ENCODE peak calls at places on chromosomes 4 and X, in eight cellular contexts. One of them, this sample, is unnamed.

GRCh38 chrX:106897259-106897658 is 5.9 kb downstream of the RIPPLY1 start:
- DNase-seq in NAMALWA: no peak
- DNase-seq in PC-3: peak
- DNase-seq in glutamatergic neuron: no peak
- DNase-seq in natural killer cell: no peak
- DNase-seq in Caki2: peak
- DNase-seq in activated CD4-positive, alpha-beta T cell treated with anti-CD3 and anti-CD28 coated beads, Interleukin-2, amount 50 U/mL, for 4 hours: no peak
- DNase-seq in activated naive CD4-positive, alpha-beta T cell treated with Interleukin-2 at 50 U/mL for 16 hours: no peak
- DNase-seq in this sample: no peak

GRCh38 chr4:142353149-142353738 is 492.9 kb downstream of the INPP4B start:
- DNase-seq in activated naive CD4-positive, alpha-beta T cell treated with Interleukin-2 at 50 U/mL for 16 hours: no peak
- DNase-seq in PC-3: peak
- DNase-seq in natural killer cell: no peak
- DNase-seq in glutamatergic neuron: no peak
- DNase-seq in Caki2: peak
- DNase-seq in NAMALWA: peak
- DNase-seq in activated CD4-positive, alpha-beta T cell treated with anti-CD3 and anti-CD28 coated beads, Interleukin-2, amount 50 U/mL, for 4 hours: no peak
- DNase-seq in this sample: no peak

GRCh38 chr4:67198757-67199156 is 346.5 kb downstream of the CENPC start:
- DNase-seq in NAMALWA: peak
- DNase-seq in natural killer cell: no peak
- DNase-seq in glutamatergic neuron: no peak
- DNase-seq in PC-3: peak
- DNase-seq in Caki2: peak
- DNase-seq in activated CD4-positive, alpha-beta T cell treated with anti-CD3 and anti-CD28 coated beads, Interleukin-2, amount 50 U/mL, for 4 hours: no peak
- DNase-seq in activated naive CD4-positive, alpha-beta T cell treated with Interleukin-2 at 50 U/mL for 16 hours: no peak
- DNase-seq in this sample: no peak

GRCh38 chr4:3436798-3437581 is 4.8 kb upstream of the HGFAC start:
- DNase-seq in glutamatergic neuron: no peak
- DNase-seq in activated CD4-positive, alpha-beta T cell treated with anti-CD3 and anti-CD28 coated beads, Interleukin-2, amount 50 U/mL, for 4 hours: no peak
- DNase-seq in natural killer cell: no peak
- DNase-seq in activated naive CD4-positive, alpha-beta T cell treated with Interleukin-2 at 50 U/mL for 16 hours: no peak
- DNase-seq in Caki2: peak
- DNase-seq in PC-3: peak
- DNase-seq in NAMALWA: no peak
- DNase-seq in this sample: no peak

GRCh38 chrX:16897445-16897844 is 27.3 kb upstream of the RBBP7 start:
- DNase-seq in activated CD4-positive, alpha-beta T cell treated with anti-CD3 and anti-CD28 coated beads, Interleukin-2, amount 50 U/mL, for 4 hours: no peak
- DNase-seq in NAMALWA: no peak
- DNase-seq in PC-3: no peak
- DNase-seq in Caki2: peak
- DNase-seq in glutamatergic neuron: no peak
- DNase-seq in activated naive CD4-positive, alpha-beta T cell treated with Interleukin-2 at 50 U/mL for 16 hours: no peak
- DNase-seq in natural killer cell: no peak
- DNase-seq in this sample: no peak

GRCh38 chrX:45479196-45479834 is 278.6 kb upstream of the DIPK2B start:
- DNase-seq in PC-3: peak
- DNase-seq in glutamatergic neuron: no peak
- DNase-seq in activated naive CD4-positive, alpha-beta T cell treated with Interleukin-2 at 50 U/mL for 16 hours: no peak
- DNase-seq in natural killer cell: no peak
- DNase-seq in NAMALWA: no peak
- DNase-seq in activated CD4-positive, alpha-beta T cell treated with anti-CD3 and anti-CD28 coated beads, Interleukin-2, amount 50 U/mL, for 4 hours: no peak
- DNase-seq in Caki2: peak
- DNase-seq in this sample: no peak

GRCh38 chr4:147940144-147940543 is 208.3 kb downstream of the ARHGAP10 start:
- DNase-seq in activated CD4-positive, alpha-beta T cell treated with anti-CD3 and anti-CD28 coated beads, Interleukin-2, amount 50 U/mL, for 4 hours: no peak
- DNase-seq in PC-3: no peak
- DNase-seq in NAMALWA: no peak
- DNase-seq in Caki2: no peak
- DNase-seq in glutamatergic neuron: no peak
- DNase-seq in activated naive CD4-positive, alpha-beta T cell treated with Interleukin-2 at 50 U/mL for 16 hours: no peak
- DNase-seq in natural killer cell: no peak
- DNase-seq in this sample: no peak

GRCh38 chrX:108267561-108267960 is 170.7 kb downstream of the COL4A6 start:
- DNase-seq in activated CD4-positive, alpha-beta T cell treated with anti-CD3 and anti-CD28 coated beads, Interleukin-2, amount 50 U/mL, for 4 hours: no peak
- DNase-seq in Caki2: no peak
- DNase-seq in PC-3: no peak
- DNase-seq in glutamatergic neuron: no peak
- DNase-seq in natural killer cell: no peak
- DNase-seq in activated naive CD4-positive, alpha-beta T cell treated with Interleukin-2 at 50 U/mL for 16 hours: no peak
- DNase-seq in NAMALWA: no peak
- DNase-seq in this sample: no peak

GRCh38 chrX:26442340-26442739 is 226.4 kb downstream of the MAGEB5 start:
- DNase-seq in Caki2: no peak
- DNase-seq in activated naive CD4-positive, alpha-beta T cell treated with Interleukin-2 at 50 U/mL for 16 hours: no peak
- DNase-seq in activated CD4-positive, alpha-beta T cell treated with anti-CD3 and anti-CD28 coated beads, Interleukin-2, amount 50 U/mL, for 4 hours: no peak
- DNase-seq in natural killer cell: no peak
- DNase-seq in glutamatergic neuron: no peak
- DNase-seq in PC-3: peak
- DNase-seq in NAMALWA: peak
- DNase-seq in this sample: no peak

GRCh38 chr4:38511702-38512101 is 152.3 kb upstream of the KLF3 start:
- DNase-seq in NAMALWA: no peak
- DNase-seq in PC-3: no peak
- DNase-seq in activated naive CD4-positive, alpha-beta T cell treated with Interleukin-2 at 50 U/mL for 16 hours: no peak
- DNase-seq in Caki2: no peak
- DNase-seq in natural killer cell: no peak
- DNase-seq in glutamatergic neuron: no peak
- DNase-seq in activated CD4-positive, alpha-beta T cell treated with anti-CD3 and anti-CD28 coated beads, Interleukin-2, amount 50 U/mL, for 4 hours: no peak
- DNase-seq in this sample: no peak

GRCh38 chr4:159051245-159052071 is 51.4 kb upstream of the RAPGEF2 start:
- DNase-seq in Caki2: no peak
- DNase-seq in glutamatergic neuron: no peak
- DNase-seq in NAMALWA: peak
- DNase-seq in natural killer cell: no peak
- DNase-seq in PC-3: no peak
- DNase-seq in activated CD4-positive, alpha-beta T cell treated with anti-CD3 and anti-CD28 coated beads, Interleukin-2, amount 50 U/mL, for 4 hours: no peak
- DNase-seq in activated naive CD4-positive, alpha-beta T cell treated with Interleukin-2 at 50 U/mL for 16 hours: no peak
- DNase-seq in this sample: no peak

GRCh38 chr4:187849556-187850245 is 145.9 kb upstream of the ZFP42 start:
- DNase-seq in PC-3: no peak
- DNase-seq in Caki2: no peak
- DNase-seq in NAMALWA: no peak
- DNase-seq in glutamatergic neuron: peak
- DNase-seq in activated CD4-positive, alpha-beta T cell treated with anti-CD3 and anti-CD28 coated beads, Interleukin-2, amount 50 U/mL, for 4 hours: no peak
- DNase-seq in natural killer cell: no peak
- DNase-seq in activated naive CD4-positive, alpha-beta T cell treated with Interleukin-2 at 50 U/mL for 16 hours: no peak
- DNase-seq in this sample: no peak

GRCh38 chr4:163448541-163449203 is 24.9 kb downstream of the TKTL2 start:
- DNase-seq in activated naive CD4-positive, alpha-beta T cell treated with Interleukin-2 at 50 U/mL for 16 hours: no peak
- DNase-seq in glutamatergic neuron: no peak
- DNase-seq in PC-3: peak
- DNase-seq in activated CD4-positive, alpha-beta T cell treated with anti-CD3 and anti-CD28 coated beads, Interleukin-2, amount 50 U/mL, for 4 hours: no peak
- DNase-seq in natural killer cell: no peak
- DNase-seq in Caki2: peak
- DNase-seq in NAMALWA: no peak
- DNase-seq in this sample: no peak

This sample was measured in activated T-cell treated with anti-CD3 and anti-CD28 coated beads for 4 hours.